ENCODE peak calls at places on chromosomes 3 and 15, in eight cellular contexts. X, F, E, G, S, U, M and N are unnamed samples.

GRCh38 chr3:69784854-69785523 is 45.7 kb downstream of the MITF start:
- DNase-seq in X (peak; percentile 91), F (peak; percentile 60), E (peak; percentile 83), G (peak; percentile 49), S (peak; percentile 34), U (peak; percentile 65), M (peak; percentile 22), N (peak; percentile 79)

GRCh38 chr3:71514621-71515020 is 68.9 kb downstream of the FOXP1 start:
- DNase-seq in X (no peak), F (no peak), E (peak; percentile 22), G (no peak), S (no peak), U (no peak), M (no peak), N (no peak)

GRCh38 chr15:39495871-39496459 is 84.9 kb upstream of the THBS1 start:
- DNase-seq in X (no peak), F (no peak), E (peak; percentile 52), G (no peak), S (no peak), U (no peak), M (no peak), N (no peak)

GRCh38 chr3:161890147-161890625 is 393.6 kb downstream of the OTOL1 start:
- DNase-seq in X (peak; percentile 69), F (no peak), E (peak; percentile 95), G (no peak), S (no peak), U (peak; percentile 31), M (no peak), N (no peak)

GRCh38 chr3:95401693-95402092 is 1338.8 kb downstream of the NSUN3 start:
- DNase-seq in X (no peak), F (no peak), E (no peak), G (no peak), S (no peak), U (no peak), M (no peak), N (no peak)

GRCh38 chr3:142723665-142723967 is 218 bp upstream of the TRPC1 start:
- DNase-seq in X (no peak), F (no peak), E (no peak), G (no peak), S (no peak), U (no peak), M (no peak), N (no peak)

GRCh38 chr15:60208708-60209107 is 189.1 kb downstream of the ANXA2 start:
- DNase-seq in X (no peak), F (no peak), E (no peak), G (no peak), S (no peak), U (no peak), M (no peak), N (no peak)

GRCh38 chr3:170277833-170278586 is 55.8 kb downstream of the PRKCI start:
- DNase-seq in X (no peak), F (no peak), E (no peak), G (no peak), S (no peak), U (no peak), M (no peak), N (no peak)

GRCh38 chr15:71223516-71223915 is 108.2 kb downstream of the THSD4 start:
- DNase-seq in X (no peak), F (no peak), E (no peak), G (no peak), S (no peak), U (no peak), M (no peak), N (no peak)

GRCh38 chr15:57418640-57419039 is 42.3 kb downstream of the CGNL1 start:
- DNase-seq in X (no peak), F (no peak), E (no peak), G (no peak), S (no peak), U (no peak), M (no peak), N (no peak)

GRCh38 chr3:23806322-23807160 is 786 bp downstream of the UBE2E1 start:
- DNase-seq in X (peak; percentile 31), F (peak; percentile 42), E (no peak), G (peak; percentile 56), S (peak; percentile 43), U (peak; percentile 32), M (peak; percentile 39), N (peak; percentile 17)

GRCh38 chr3:102092617-102093466 is 243.5 kb downstream of the NFKBIZ start:
- DNase-seq in X (no peak), F (no peak), E (peak; percentile 67), G (no peak), S (no peak), U (no peak), M (no peak), N (no peak)

GRCh38 chr15:99598296-99598695 is 32.5 kb downstream of the MEF2A start:
- DNase-seq in X (no peak), F (no peak), E (no peak), G (no peak), S (no peak), U (no peak), M (no peak), N (no peak)

GRCh38 chr3:33658039-33658438 is 60.0 kb downstream of the CLASP2 start:
- DNase-seq in X (no peak), F (no peak), E (no peak), G (no peak), S (no peak), U (no peak), M (no peak), N (no peak)
- H3K4me1 ChIP-seq in X (peaks cover 29% of the 10 kb centered on the region), F (no peaks in the 10 kb centered on the region), E (peaks cover 4% of the 10 kb centered on the region), G (peaks cover 3% of the 10 kb centered on the region), S (peaks cover 29% of the 10 kb centered on the region), U (peaks cover 16% of the 10 kb centered on the region), M (peaks cover 22% of the 10 kb centered on the region), N (peaks cover 18% of the 10 kb centered on the region)

DNA sequence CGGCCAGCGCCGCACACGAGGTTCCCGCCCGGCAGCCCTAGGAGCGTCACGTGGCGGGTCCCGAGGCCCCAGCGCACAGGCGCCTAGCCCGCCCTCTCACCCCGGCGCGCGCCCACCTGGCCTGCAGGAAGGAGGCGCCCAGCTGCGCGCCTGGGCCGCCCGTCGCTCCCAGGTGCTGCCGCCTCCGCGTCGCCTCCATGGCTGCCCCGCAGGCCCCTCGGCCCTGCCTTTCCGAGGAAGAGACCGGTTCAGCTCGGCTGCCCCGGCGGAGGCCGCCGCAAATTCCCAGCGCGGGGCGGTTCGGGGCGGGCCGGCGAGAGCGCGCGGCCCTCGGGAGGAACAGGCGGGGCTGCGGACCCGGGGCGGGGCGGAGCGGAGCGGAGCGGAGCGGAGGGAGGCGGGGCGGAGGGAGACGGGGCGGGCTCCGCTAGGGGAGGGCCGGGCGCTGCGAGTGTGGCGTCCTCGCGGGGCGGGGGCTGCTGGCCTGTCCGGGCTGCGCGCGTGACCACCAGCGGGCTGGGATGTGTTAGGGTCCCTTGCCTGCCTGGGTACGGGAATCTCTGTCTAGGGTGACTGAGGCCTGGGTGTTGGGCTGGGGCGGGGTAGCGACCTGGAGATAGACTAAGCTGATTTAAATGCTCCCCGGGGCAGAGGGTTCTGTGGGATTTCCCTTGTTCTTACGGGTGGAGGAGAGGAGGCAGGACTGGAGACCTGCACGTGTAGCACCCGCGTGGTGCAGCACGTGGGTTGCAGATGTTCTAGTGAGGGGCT is at the start of gene CLN6:
- DNase-seq in X (peak; percentile 88), F (peak; percentile 80), E (peak; percentile 77), G (peak; percentile 91), S (peak; percentile 87), U (peak; percentile 88), M (peak; percentile 86), N (peak; percentile 90)
- TF ChIP-seq POLR2A in X (no peak), F (no peak), E (peak; percentile 45), G (peak; percentile 13), S (peak; percentile 56), U (peak; percentile 60), M (peak; percentile 46), N (peak; percentile 53)

DNA sequence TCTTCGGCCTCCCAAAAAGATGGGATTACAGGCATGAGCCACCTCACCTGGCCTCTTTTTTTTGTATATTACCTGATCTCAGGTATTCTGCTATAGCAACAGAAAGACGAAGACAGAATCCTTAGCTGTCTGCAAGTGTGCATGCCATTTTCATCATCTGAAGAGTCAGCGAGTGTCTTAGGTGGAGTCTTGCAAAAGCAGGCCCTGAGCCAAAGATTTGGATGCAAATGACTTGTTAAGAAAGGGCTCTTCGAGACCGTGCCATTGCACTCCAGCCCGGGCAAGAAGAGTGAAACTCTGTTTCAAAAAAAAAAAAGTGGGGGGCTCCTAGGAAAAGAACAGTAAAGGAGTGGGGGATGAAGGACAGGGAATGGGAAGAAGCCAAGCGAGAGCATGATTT is 10.2 kb upstream of the TRIM69 start:
- DNase-seq in X (no peak), F (no peak), E (no peak), G (peak; percentile 52), S (no peak), U (no peak), M (no peak), N (no peak)
- H3K4me1 ChIP-seq in X (peaks cover 59% of the 10 kb centered on the region), F (no peaks in the 10 kb centered on the region), E (peaks cover 2% of the 10 kb centered on the region), G (peaks cover 28% of the 10 kb centered on the region), S (peaks cover 38% of the 10 kb centered on the region), U (peaks cover 33% of the 10 kb centered on the region), M (peaks cover 19% of the 10 kb centered on the region), N (peaks cover 34% of the 10 kb centered on the region)

DNA sequence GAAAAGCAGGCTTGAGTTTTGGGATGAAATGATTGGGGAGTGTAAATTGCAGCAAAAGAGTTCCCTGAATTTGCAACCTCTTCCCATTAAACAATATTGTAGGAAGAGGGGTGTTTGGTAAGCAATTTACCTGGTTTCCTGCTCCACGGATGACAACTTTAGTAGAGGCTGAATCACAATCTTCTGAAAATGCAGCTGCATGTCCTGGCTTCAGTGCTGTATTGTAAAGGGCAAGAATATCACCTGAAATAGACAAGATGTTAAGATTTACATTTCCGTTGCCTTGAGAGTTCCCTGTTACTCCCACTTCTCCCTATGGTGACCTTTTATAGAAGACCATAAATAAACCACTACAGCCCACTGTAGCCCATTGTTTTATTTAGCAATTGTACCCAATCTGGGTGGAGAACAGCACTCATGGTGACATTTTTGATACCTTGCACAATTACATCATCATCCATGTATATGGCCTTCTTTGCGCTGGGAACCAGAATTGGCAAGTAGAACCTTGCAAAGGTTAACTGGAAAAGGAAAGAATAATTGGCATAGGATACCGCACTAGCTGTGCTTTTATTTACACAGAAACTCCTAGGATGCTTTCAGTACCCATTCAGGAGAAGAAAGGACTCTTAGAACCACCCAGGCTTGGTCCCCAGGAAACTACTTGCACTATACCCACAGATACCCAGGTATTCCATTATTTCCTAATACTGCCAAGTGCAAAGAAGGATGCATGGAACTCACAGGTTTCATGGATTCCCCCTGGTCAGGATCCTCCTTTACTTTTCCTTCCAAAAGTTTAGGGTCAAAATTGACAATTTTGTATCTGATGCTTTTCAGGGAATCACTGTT is 9.6 kb downstream of the GLT8D1 start:
- DNase-seq in X (no peak), F (no peak), E (no peak), G (no peak), S (no peak), U (no peak), M (no peak), N (no peak)
- TF ChIP-seq POLR2A in X (no peak), F (no peak), E (peak; percentile 15), G (no peak), S (no peak), U (no peak), M (no peak), N (no peak)